ENCODE peak calls at places on chromosome 13, in four cellular contexts. D is breast epithelium; P is CD8-positive, alpha-beta T cell; Z is left ventricle myocardium inferior. U is an unnamed sample.

GRCh38 chr13:98846521-98846920 is 94.0 kb upstream of the SLC15A1 start:
- DNase-seq in D (no peak), P (no peak), Z (no peak), U (no peak)

GRCh38 chr13:101626925-101627555 is 174.6 kb downstream of the ITGBL1 start:
- DNase-seq in D (no peak), P (no peak), Z (no peak), U (peak; percentile 41)

GRCh38 chr13:50916701-50917184 is 7.2 kb downstream of the RNASEH2B start:
- DNase-seq in D (no peak), P (no peak), Z (peak; percentile 17), U (no peak)

GRCh38 chr13:85638815-85639393 is 160.3 kb downstream of the SLITRK6 start:
- DNase-seq in D (no peak), P (no peak), Z (no peak), U (no peak)

GRCh38 chr13:89784161-89784809 is 1563.2 kb upstream of the MIR17HG start:
- DNase-seq in D (no peak), P (no peak), Z (no peak), U (no peak)

GRCh38 chr13:80050252-80050651 is 290.7 kb downstream of the SPRY2 start:
- DNase-seq in D (no peak), P (no peak), Z (no peak), U (peak; percentile 62)

GRCh38 chr13:66313408-66313807 is 916.7 kb downstream of the PCDH9 start:
- DNase-seq in D (no peak), P (no peak), Z (no peak), U (peak; percentile 50)

GRCh38 chr13:83312194-83312593 is 570.1 kb downstream of the SLITRK1 start:
- DNase-seq in D (no peak), P (no peak), Z (no peak), U (peak; percentile 15)

GRCh38 chr13:29564828-29565227 is 30.7 kb downstream of the SLC7A1 start:
- DNase-seq in D (no peak), P (no peak), Z (no peak), U (no peak)

GRCh38 chr13:60412909-60413616 is 16.0 kb downstream of the TDRD3 start:
- DNase-seq in D (no peak), P (no peak), Z (no peak), U (no peak)

GRCh38 chr13:50783940-50784339 is 59.6 kb downstream of the DLEU7 start:
- DNase-seq in D (no peak), P (no peak), Z (no peak), U (no peak)

GRCh38 chr13:51240888-51241475 is 18.8 kb downstream of the FAM124A start:
- DNase-seq in D (no peak), P (no peak), Z (no peak), U (no peak)

GRCh38 chr13:46687810-46688209 is 109.2 kb downstream of the ESD start:
- DNase-seq in D (no peak), P (peak; percentile 30), Z (no peak), U (peak; percentile 36)

GRCh38 chr13:94343243-94343585 is 136.3 kb downstream of the DCT start:
- DNase-seq in D (no peak), P (no peak), Z (no peak), U (peak; percentile 71)

GRCh38 chr13:94346261-94347019 is 133.0 kb downstream of the DCT start:
- DNase-seq in D (no peak), P (no peak), Z (no peak), U (no peak)

GRCh38 chr13:94344126-94344863 is 135.2 kb downstream of the DCT start:
- DNase-seq in D (no peak), P (no peak), Z (no peak), U (no peak)

GRCh38 chr13:94342436-94343242 is 136.8 kb downstream of the DCT start:
- DNase-seq in D (no peak), P (no peak), Z (no peak), U (no peak)

DNA sequence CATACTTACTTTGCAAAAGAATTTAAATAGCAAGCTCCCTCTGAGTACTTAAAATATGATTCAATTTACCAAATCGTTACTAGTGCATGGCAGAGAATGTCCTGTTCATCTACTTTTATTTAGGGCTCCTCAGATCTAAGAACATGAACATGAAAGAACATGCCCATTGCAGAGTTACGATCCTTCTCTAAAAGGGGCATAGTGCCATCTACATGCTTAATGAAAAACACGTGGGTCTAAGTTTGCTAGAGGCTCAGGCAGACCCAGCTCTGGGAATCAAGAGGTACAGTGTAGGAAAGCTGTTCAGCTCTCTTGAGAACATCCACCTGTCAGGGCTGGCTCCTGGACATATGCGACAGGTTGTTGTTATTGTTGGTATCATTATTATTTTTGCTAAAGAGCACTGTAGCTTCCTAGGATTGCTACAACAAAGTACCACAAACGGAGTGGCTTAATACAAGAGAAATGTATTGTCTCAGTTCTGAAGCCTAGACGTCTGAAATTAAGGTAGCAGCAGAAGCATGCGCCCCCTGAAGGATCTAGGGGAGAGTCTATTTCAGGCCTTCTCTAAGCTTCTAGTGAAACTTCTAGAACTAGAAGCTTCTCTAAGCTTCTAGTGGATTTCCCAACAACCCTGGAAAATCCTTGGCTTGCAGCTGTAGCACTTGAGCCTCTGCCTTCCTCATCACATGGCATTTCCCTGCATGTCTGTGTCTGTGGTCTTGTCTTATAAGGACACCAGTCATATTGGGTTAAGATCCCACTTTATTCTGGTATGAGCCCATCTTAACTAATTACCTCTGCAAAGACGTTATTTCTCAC is 133.9 kb downstream of the DCT start:
- DNase-seq in D (no peak), P (no peak), Z (no peak), U (peak; percentile 54)
- TF ChIP-seq CTCF in D (no peak), P (peak; percentile 34), Z (peak; percentile 13), U (no peak)

GRCh38 chr13:30713133-30713532 is 22.2 kb upstream of the ALOX5AP start:
- DNase-seq in D (no peak), P (no peak), Z (no peak), U (no peak)

GRCh38 chr13:30715837-30716236 is 19.5 kb upstream of the ALOX5AP start:
- DNase-seq in D (no peak), P (no peak), Z (peak; percentile 76), U (no peak)

GRCh38 chr13:30711837-30712236 is 23.5 kb upstream of the ALOX5AP start:
- DNase-seq in D (no peak), P (no peak), Z (no peak), U (no peak)

GRCh38 chr13:30714629-30715028 is 20.7 kb upstream of the ALOX5AP start:
- DNase-seq in D (no peak), P (no peak), Z (no peak), U (no peak)

DNA sequence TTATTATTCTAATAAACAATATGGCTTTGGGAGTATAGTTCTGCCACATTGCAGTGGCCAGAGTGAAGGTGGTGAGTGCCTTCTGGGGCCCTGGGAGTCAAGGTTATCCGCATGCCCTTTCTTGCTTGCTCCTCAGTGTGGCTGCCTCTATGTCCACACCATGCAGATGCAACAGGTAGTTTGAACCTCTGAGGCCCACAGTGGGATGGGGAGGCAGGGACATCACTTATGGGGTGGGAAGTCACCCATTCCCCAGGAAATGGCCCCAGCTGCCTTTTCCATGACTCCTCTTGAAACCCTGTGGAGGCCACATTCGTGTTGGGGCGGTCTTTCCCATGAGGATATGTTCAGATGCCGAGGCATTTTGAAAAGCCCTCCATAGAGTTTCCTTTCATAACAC is 20.0 kb upstream of the ALOX5AP start:
- DNase-seq in D (no peak), P (no peak), Z (no peak), U (no peak)
- H3K4me3 ChIP-seq in D (no peak overlapping the region), P (no peak overlapping the region), Z (no peak overlapping the region), U (no peak overlapping the region)

GRCh38 chr13:49560270-49561063 is 24.9 kb downstream of the RCBTB1 start:
- DNase-seq in D (no peak), P (peak; percentile 27), Z (no peak), U (peak; percentile 47)
- TF ChIP-seq CTCF in D (no peak), P (no peak), Z (peak; percentile 24), U (peak; percentile 39)

GRCh38 chr13:48739346-48740037 is 85.8 kb downstream of the CYSLTR2 start:
- DNase-seq in D (no peak), P (no peak), Z (no peak), U (no peak)
- H3K4me3 ChIP-seq in D (no peak overlapping the region), P (no peak overlapping the region), Z (no peak overlapping the region), U (no peak overlapping the region)

GRCh38 chr13:111318396-111318795 is 2.0 kb upstream of the TEX29 start:
- DNase-seq in D (no peak), P (no peak), Z (no peak), U (no peak)

GRCh38 chr13:111317042-111317550 is 3.3 kb upstream of the TEX29 start:
- DNase-seq in D (no peak), P (no peak), Z (no peak), U (no peak)

GRCh38 chr13:111317571-111318360 is 2.7 kb upstream of the TEX29 start:
- DNase-seq in D (no peak), P (no peak), Z (no peak), U (no peak)

GRCh38 chr13:111319998-111320911 is at the start of gene TEX29:
- DNase-seq in D (no peak), P (no peak), Z (no peak), U (no peak)

DNA sequence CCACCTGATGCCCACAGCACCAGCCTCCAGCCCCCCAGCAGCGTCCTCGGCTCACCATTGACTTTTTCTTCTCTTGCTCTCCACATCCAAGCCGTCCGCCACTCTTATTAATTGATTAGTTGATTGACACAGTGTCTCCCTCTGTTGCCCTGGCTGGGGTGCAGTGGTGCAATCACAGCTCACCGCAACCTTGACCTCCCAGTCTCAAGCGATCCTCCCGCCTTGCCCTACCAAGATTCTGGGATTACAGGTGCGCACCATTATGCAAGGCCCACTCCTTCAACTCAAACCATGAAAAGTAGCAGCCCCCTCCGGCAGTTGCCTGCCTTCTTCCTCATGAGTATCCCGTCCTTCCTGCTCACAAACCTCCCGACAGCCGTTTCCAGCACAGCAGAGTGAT is 921 bp upstream of the TEX29 start:
- DNase-seq in D (no peak), P (no peak), Z (no peak), U (no peak)
- TF ChIP-seq CTCF in D (no peak), P (no peak), Z (no peak), U (no peak)

DNA sequence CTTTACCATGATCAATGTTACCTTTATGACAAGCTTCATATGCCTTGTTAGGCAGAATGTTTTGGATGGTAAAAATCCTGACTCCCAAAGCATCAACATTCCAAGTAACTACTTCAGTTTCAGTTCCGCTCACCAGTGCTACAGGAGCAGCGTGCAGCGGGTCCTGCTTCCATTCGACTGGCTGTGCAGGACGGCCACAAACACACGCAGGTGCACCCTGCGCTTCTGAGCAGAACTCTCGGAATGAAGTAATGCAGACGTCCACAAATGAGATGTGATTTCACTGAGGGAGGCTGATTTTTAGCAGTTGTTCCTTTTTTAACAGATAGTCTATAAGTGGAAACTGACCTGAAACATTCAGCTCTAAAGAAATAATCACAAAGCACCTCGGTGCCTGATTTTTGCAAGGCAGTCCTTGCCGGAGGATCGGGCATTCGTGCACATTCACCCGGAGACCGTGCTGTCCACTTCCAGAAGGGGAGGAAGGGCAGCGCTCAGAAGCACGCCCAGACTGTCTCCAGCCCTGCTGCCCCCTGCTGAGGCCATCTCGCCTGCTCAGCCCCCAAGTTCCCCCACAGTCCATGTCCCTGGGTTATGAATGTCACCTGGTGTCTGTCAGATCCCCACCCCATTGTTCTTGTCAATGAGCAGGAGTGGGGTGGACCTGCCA is 85.8 kb downstream of the RAB20 start:
- DNase-seq in D (no peak), P (no peak), Z (no peak), U (no peak)
- H3K4me3 ChIP-seq in D (no peak overlapping the region), P (no peak overlapping the region), Z (no peak overlapping the region), U (no peak overlapping the region)